ENCODE peak calls at places on chromosomes 2 and 18, in four cellular contexts. One of them, this sample, is unnamed.

GRCh38 chr2:42098571-42099430 is 51.0 kb downstream of the PKDCC start:
- DNase-seq in lower lobe of right lung: peak; percentile 72
- DNase-seq in cardiac muscle cell: peak; percentile 36
- DNase-seq in spleen: peak; percentile 85
- DNase-seq in this sample: peak; percentile 82

GRCh38 chr2:225399509-225399908 is at the start of gene NYAP2:
- DNase-seq in lower lobe of right lung: no peak
- DNase-seq in cardiac muscle cell: no peak
- DNase-seq in spleen: no peak
- DNase-seq in this sample: no peak

GRCh38 chr2:60819155-60819862 is 62.1 kb upstream of the REL start:
- DNase-seq in lower lobe of right lung: no peak
- DNase-seq in cardiac muscle cell: no peak
- DNase-seq in spleen: peak; percentile 89
- DNase-seq in this sample: peak; percentile 78

GRCh38 chr2:178397002-178397605 is 53.9 kb downstream of the PRKRA start:
- DNase-seq in lower lobe of right lung: no peak
- DNase-seq in cardiac muscle cell: peak; percentile 66
- DNase-seq in spleen: no peak
- DNase-seq in this sample: no peak

GRCh38 chr18:63339920-63340484 is 20.4 kb upstream of the BCL2 start:
- DNase-seq in lower lobe of right lung: no peak
- DNase-seq in cardiac muscle cell: peak; percentile 56
- DNase-seq in spleen: no peak
- DNase-seq in this sample: no peak

GRCh38 chr2:235827585-235827992 is 333.7 kb downstream of the AGAP1 start:
- DNase-seq in lower lobe of right lung: no peak
- DNase-seq in cardiac muscle cell: peak; percentile 17
- DNase-seq in spleen: peak; percentile 51
- DNase-seq in this sample: peak; percentile 60

GRCh38 chr2:2095360-2096093 is 235.5 kb downstream of the MYT1L start:
- DNase-seq in lower lobe of right lung: no peak
- DNase-seq in cardiac muscle cell: no peak
- DNase-seq in spleen: peak; percentile 51
- DNase-seq in this sample: peak; percentile 45

GRCh38 chr2:238874330-238875050 is 26.6 kb downstream of the TWIST2 start:
- DNase-seq in lower lobe of right lung: no peak
- DNase-seq in cardiac muscle cell: no peak
- DNase-seq in spleen: peak; percentile 40
- DNase-seq in this sample: no peak

GRCh38 chr18:56475250-56475649 is 163.1 kb downstream of the TXNL1 start:
- DNase-seq in lower lobe of right lung: no peak
- DNase-seq in cardiac muscle cell: no peak
- DNase-seq in spleen: no peak
- DNase-seq in this sample: no peak

GRCh38 chr18:59957957-59958356 is 58.2 kb downstream of the PMAIP1 start:
- DNase-seq in lower lobe of right lung: no peak
- DNase-seq in cardiac muscle cell: peak; percentile 48
- DNase-seq in spleen: no peak
- DNase-seq in this sample: no peak

GRCh38 chr18:50374753-50375391 is at the start of gene SKA1:
- DNase-seq in lower lobe of right lung: peak; percentile 94
- DNase-seq in cardiac muscle cell: peak; percentile 96
- DNase-seq in spleen: peak; percentile 98
- DNase-seq in this sample: peak; percentile 97

GRCh38 chr2:213065583-213066444 is 85.6 kb downstream of the IKZF2 start:
- DNase-seq in lower lobe of right lung: peak; percentile 39
- DNase-seq in cardiac muscle cell: peak; percentile 63
- DNase-seq in spleen: peak; percentile 59
- DNase-seq in this sample: no peak

GRCh38 chr2:188114014-188114413 is 177.7 kb upstream of the GULP1 start:
- DNase-seq in lower lobe of right lung: no peak
- DNase-seq in cardiac muscle cell: peak; percentile 7
- DNase-seq in spleen: no peak
- DNase-seq in this sample: no peak

GRCh38 chr2:149062531-149062930 is 24.0 kb downstream of the LYPD6B start:
- DNase-seq in lower lobe of right lung: no peak
- DNase-seq in cardiac muscle cell: no peak
- DNase-seq in spleen: no peak
- DNase-seq in this sample: no peak

GRCh38 chr2:48205137-48205798 is 299.0 kb upstream of the FBXO11 start:
- DNase-seq in lower lobe of right lung: no peak
- DNase-seq in cardiac muscle cell: peak; percentile 40
- DNase-seq in spleen: no peak
- DNase-seq in this sample: no peak

GRCh38 chr2:98029718-98030222 is 34.0 kb upstream of the TMEM131 start:
- DNase-seq in lower lobe of right lung: no peak
- DNase-seq in cardiac muscle cell: no peak
- DNase-seq in spleen: no peak
- DNase-seq in this sample: no peak

GRCh38 chr2:147538848-147539247 is 306.0 kb upstream of the ACVR2A start:
- DNase-seq in lower lobe of right lung: no peak
- DNase-seq in cardiac muscle cell: no peak
- DNase-seq in spleen: no peak
- DNase-seq in this sample: no peak

GRCh38 chr18:54238181-54238936 is 13.9 kb upstream of the MBD2 start:
- DNase-seq in lower lobe of right lung: no peak
- DNase-seq in cardiac muscle cell: no peak
- DNase-seq in spleen: no peak
- DNase-seq in this sample: no peak

GRCh38 chr2:197869030-197869429 is 64.6 kb downstream of the PLCL1 start:
- DNase-seq in lower lobe of right lung: no peak
- DNase-seq in cardiac muscle cell: no peak
- DNase-seq in spleen: no peak
- DNase-seq in this sample: no peak

GRCh38 chr2:229410946-229411345 is 139.9 kb upstream of the PID1 start:
- DNase-seq in lower lobe of right lung: no peak
- DNase-seq in cardiac muscle cell: no peak
- DNase-seq in spleen: no peak
- DNase-seq in this sample: no peak

GRCh38 chr2:239776441-239777033 is 248.6 kb downstream of the NDUFA10 start:
- DNase-seq in lower lobe of right lung: no peak
- DNase-seq in cardiac muscle cell: no peak
- DNase-seq in spleen: peak; percentile 66
- DNase-seq in this sample: no peak

GRCh38 chr2:61338447-61338846 is 132.4 kb downstream of the USP34 start:
- DNase-seq in lower lobe of right lung: no peak
- DNase-seq in cardiac muscle cell: no peak
- DNase-seq in spleen: no peak
- DNase-seq in this sample: no peak

GRCh38 chr2:238573916-238574315 is 147.2 kb downstream of the ASB1 start:
- DNase-seq in lower lobe of right lung: peak; percentile 72
- DNase-seq in cardiac muscle cell: no peak
- DNase-seq in spleen: no peak
- DNase-seq in this sample: no peak

DNA sequence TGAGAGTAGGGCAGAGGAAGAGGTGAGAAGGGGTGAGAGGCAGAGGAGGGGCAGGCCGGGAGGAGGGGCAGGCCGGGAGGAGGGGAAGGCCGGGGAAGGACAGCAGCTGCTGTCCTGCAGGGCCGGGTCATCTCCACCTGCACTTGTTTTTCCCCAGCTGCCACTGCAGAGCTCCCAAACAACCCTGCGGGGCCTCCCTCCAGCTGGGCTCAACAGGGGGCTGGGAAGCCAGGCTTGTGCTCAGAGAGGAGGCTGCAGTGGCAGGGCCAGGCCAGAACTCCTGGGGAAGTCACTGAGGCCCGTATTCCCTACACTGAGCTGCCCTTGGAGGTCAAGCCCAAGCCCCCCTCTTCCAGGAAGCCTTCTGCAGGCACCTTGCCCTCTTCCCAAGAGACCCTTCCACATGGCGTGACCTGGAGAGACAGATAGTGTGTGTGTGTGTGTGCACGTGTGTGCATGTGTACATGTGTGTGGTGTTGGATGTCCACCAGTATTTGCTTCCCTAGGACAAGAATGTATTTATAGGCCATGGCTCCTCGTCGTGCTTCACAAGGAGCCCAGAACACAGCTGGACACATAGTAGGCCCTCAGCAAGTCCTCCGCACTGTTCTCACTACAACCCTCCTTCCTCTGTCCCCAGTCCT is 13.0 kb upstream of the ATP6V1B1 start:
- DNase-seq in lower lobe of right lung: no peak
- DNase-seq in cardiac muscle cell: no peak
- DNase-seq in spleen: peak; percentile 56
- DNase-seq in this sample: no peak
- H3K4me3 ChIP-seq in lower lobe of right lung: no peak overlapping the region
- H3K4me3 ChIP-seq in cardiac muscle cell: no peak overlapping the region
- H3K4me3 ChIP-seq in spleen: no peak overlapping the region
- H3K4me3 ChIP-seq in this sample: no peak overlapping the region

DNA sequence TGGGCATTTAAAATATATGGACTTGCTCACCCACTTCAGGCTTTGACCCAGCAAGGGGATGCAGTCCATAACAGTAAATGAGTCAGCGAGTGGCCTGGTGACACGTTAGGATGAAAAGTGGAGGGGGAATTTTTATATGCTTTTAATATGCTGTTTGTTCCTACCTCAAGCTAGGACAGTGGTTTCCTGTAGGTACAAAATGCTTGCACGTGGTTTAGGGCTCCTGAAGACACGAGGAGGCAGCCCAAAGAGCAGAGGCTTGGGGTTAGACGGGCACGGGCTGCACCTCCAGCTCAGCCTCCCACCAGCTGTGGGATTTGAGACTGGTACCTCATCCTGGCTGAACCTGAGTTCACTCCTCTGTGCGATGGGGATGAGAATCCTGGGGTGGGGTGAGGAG is 306.2 kb upstream of the CXCR4 start:
- DNase-seq in lower lobe of right lung: no peak
- DNase-seq in cardiac muscle cell: no peak
- DNase-seq in spleen: no peak
- DNase-seq in this sample: no peak
- H3K4me3 ChIP-seq in lower lobe of right lung: no peak overlapping the region
- H3K4me3 ChIP-seq in cardiac muscle cell: no peak overlapping the region
- H3K4me3 ChIP-seq in spleen: peak overlapping the region; percentile 69
- H3K4me3 ChIP-seq in this sample: no peak overlapping the region

GRCh38 chr2:128594273-128594910 is 275.7 kb upstream of the HS6ST1 start:
- DNase-seq in lower lobe of right lung: no peak
- DNase-seq in cardiac muscle cell: no peak
- DNase-seq in spleen: no peak
- DNase-seq in this sample: no peak
- H3K4me3 ChIP-seq in lower lobe of right lung: no peak overlapping the region
- H3K4me3 ChIP-seq in cardiac muscle cell: no peak overlapping the region
- H3K4me3 ChIP-seq in spleen: no peak overlapping the region
- H3K4me3 ChIP-seq in this sample: peak overlapping the region; percentile 17

DNA sequence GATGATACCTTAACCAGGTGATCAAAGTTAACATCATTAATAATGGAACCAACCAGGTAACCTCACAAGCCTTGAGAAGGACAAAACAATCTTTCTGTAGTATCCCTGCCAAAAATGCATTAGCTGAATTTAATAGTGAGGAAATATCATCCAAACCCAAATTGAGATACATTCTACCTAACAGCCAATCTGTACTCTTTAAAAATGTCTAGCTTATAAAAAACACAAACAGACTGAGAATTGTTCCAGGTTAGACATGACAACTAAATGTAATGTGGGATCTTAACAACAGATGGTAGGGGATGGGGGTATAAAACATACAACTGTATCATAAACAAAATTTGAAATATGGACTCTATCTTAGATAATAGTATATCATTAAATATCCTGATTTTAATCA is 1.9 kb downstream of the FANCL start:
- DNase-seq in lower lobe of right lung: no peak
- DNase-seq in cardiac muscle cell: no peak
- DNase-seq in spleen: no peak
- DNase-seq in this sample: no peak
- H3K4me3 ChIP-seq in lower lobe of right lung: no peak overlapping the region
- H3K4me3 ChIP-seq in cardiac muscle cell: no peak overlapping the region
- H3K4me3 ChIP-seq in spleen: no peak overlapping the region
- H3K4me3 ChIP-seq in this sample: no peak overlapping the region

This sample was measured in kidney.